ENCODE peak calls at places on chromosomes 12 and 14, in eight cellular contexts. One of them, this sample, is unnamed.

GRCh38 chr12:50642035-50642451 is 121.9 kb upstream of the ATF1 start:
- DNase-seq in lung: no peak
- DNase-seq in brain microvascular endothelial cell: peak
- DNase-seq in neuronal stem cell: no peak
- DNase-seq in activated gamma-delta T cell treated with Interleukin-2 at 50 U/mL for 16 hours: no peak
- DNase-seq in mesenteric fat pad: no peak
- DNase-seq in germinal center: no peak
- DNase-seq in ovary: no peak
- DNase-seq in this sample: no peak

GRCh38 chr12:3061129-3061857 is 15.9 kb upstream of the TSPAN9 start:
- DNase-seq in ovary: no peak
- DNase-seq in neuronal stem cell: no peak
- DNase-seq in germinal center: no peak
- DNase-seq in activated gamma-delta T cell treated with Interleukin-2 at 50 U/mL for 16 hours: no peak
- DNase-seq in lung: no peak
- DNase-seq in mesenteric fat pad: no peak
- DNase-seq in brain microvascular endothelial cell: peak
- DNase-seq in this sample: no peak

GRCh38 chr14:103703433-103704385 is 11.5 kb downstream of the XRCC3 start:
- DNase-seq in mesenteric fat pad: no peak
- DNase-seq in ovary: no peak
- DNase-seq in activated gamma-delta T cell treated with Interleukin-2 at 50 U/mL for 16 hours: no peak
- DNase-seq in brain microvascular endothelial cell: no peak
- DNase-seq in lung: no peak
- DNase-seq in neuronal stem cell: no peak
- DNase-seq in germinal center: no peak
- DNase-seq in this sample: no peak

GRCh38 chr12:25119020-25119419 is 75.9 kb downstream of the DNAI7 start:
- DNase-seq in activated gamma-delta T cell treated with Interleukin-2 at 50 U/mL for 16 hours: no peak
- DNase-seq in mesenteric fat pad: no peak
- DNase-seq in ovary: no peak
- DNase-seq in lung: no peak
- DNase-seq in germinal center: no peak
- DNase-seq in neuronal stem cell: no peak
- DNase-seq in brain microvascular endothelial cell: no peak
- DNase-seq in this sample: no peak

GRCh38 chr12:15322164-15323054 is at the start of gene PTPRO:
- DNase-seq in activated gamma-delta T cell treated with Interleukin-2 at 50 U/mL for 16 hours: no peak
- DNase-seq in lung: no peak
- DNase-seq in brain microvascular endothelial cell: no peak
- DNase-seq in neuronal stem cell: peak
- DNase-seq in germinal center: no peak
- DNase-seq in mesenteric fat pad: no peak
- DNase-seq in ovary: no peak
- DNase-seq in this sample: no peak

GRCh38 chr14:51462182-51462581 is 189.5 kb upstream of the FRMD6 start:
- DNase-seq in ovary: no peak
- DNase-seq in germinal center: no peak
- DNase-seq in mesenteric fat pad: no peak
- DNase-seq in activated gamma-delta T cell treated with Interleukin-2 at 50 U/mL for 16 hours: no peak
- DNase-seq in neuronal stem cell: no peak
- DNase-seq in lung: no peak
- DNase-seq in brain microvascular endothelial cell: no peak
- DNase-seq in this sample: no peak

GRCh38 chr14:45199246-45199645 is 53.8 kb downstream of the MIS18BP1 start:
- DNase-seq in brain microvascular endothelial cell: peak
- DNase-seq in activated gamma-delta T cell treated with Interleukin-2 at 50 U/mL for 16 hours: no peak
- DNase-seq in mesenteric fat pad: no peak
- DNase-seq in ovary: no peak
- DNase-seq in lung: no peak
- DNase-seq in neuronal stem cell: no peak
- DNase-seq in germinal center: no peak
- DNase-seq in this sample: no peak

GRCh38 chr12:131896811-131897270 is 2.4 kb downstream of the ULK1 start:
- DNase-seq in mesenteric fat pad: no peak
- DNase-seq in neuronal stem cell: no peak
- DNase-seq in germinal center: no peak
- DNase-seq in lung: no peak
- DNase-seq in activated gamma-delta T cell treated with Interleukin-2 at 50 U/mL for 16 hours: no peak
- DNase-seq in brain microvascular endothelial cell: peak
- DNase-seq in ovary: no peak
- DNase-seq in this sample: peak

GRCh38 chr12:12004524-12004923 is 66.2 kb upstream of the BCL2L14 start:
- DNase-seq in ovary: no peak
- DNase-seq in brain microvascular endothelial cell: no peak
- DNase-seq in mesenteric fat pad: no peak
- DNase-seq in neuronal stem cell: no peak
- DNase-seq in lung: no peak
- DNase-seq in germinal center: no peak
- DNase-seq in activated gamma-delta T cell treated with Interleukin-2 at 50 U/mL for 16 hours: no peak
- DNase-seq in this sample: no peak

GRCh38 chr14:67425603-67426002 is 13.6 kb upstream of the PLEK2 start:
- DNase-seq in brain microvascular endothelial cell: no peak
- DNase-seq in mesenteric fat pad: no peak
- DNase-seq in neuronal stem cell: no peak
- DNase-seq in lung: no peak
- DNase-seq in activated gamma-delta T cell treated with Interleukin-2 at 50 U/mL for 16 hours: no peak
- DNase-seq in germinal center: no peak
- DNase-seq in ovary: no peak
- DNase-seq in this sample: no peak

GRCh38 chr14:105250986-105251385 is 2.7 kb downstream of the BTBD6 start:
- DNase-seq in ovary: no peak
- DNase-seq in mesenteric fat pad: no peak
- DNase-seq in neuronal stem cell: no peak
- DNase-seq in lung: no peak
- DNase-seq in germinal center: no peak
- DNase-seq in activated gamma-delta T cell treated with Interleukin-2 at 50 U/mL for 16 hours: no peak
- DNase-seq in brain microvascular endothelial cell: no peak
- DNase-seq in this sample: no peak

GRCh38 chr12:109591041-109591440 is 17.4 kb downstream of the MVK start:
- DNase-seq in mesenteric fat pad: no peak
- DNase-seq in neuronal stem cell: no peak
- DNase-seq in lung: no peak
- DNase-seq in brain microvascular endothelial cell: no peak
- DNase-seq in activated gamma-delta T cell treated with Interleukin-2 at 50 U/mL for 16 hours: no peak
- DNase-seq in germinal center: no peak
- DNase-seq in ovary: no peak
- DNase-seq in this sample: no peak

GRCh38 chr14:88533203-88533602 is 21.6 kb downstream of the PTPN21 start:
- DNase-seq in activated gamma-delta T cell treated with Interleukin-2 at 50 U/mL for 16 hours: no peak
- DNase-seq in mesenteric fat pad: no peak
- DNase-seq in ovary: no peak
- DNase-seq in lung: no peak
- DNase-seq in brain microvascular endothelial cell: no peak
- DNase-seq in neuronal stem cell: no peak
- DNase-seq in germinal center: no peak
- DNase-seq in this sample: no peak

GRCh38 chr12:111766608-111767361 is at the start of gene ALDH2:
- DNase-seq in lung: peak
- DNase-seq in germinal center: peak
- DNase-seq in activated gamma-delta T cell treated with Interleukin-2 at 50 U/mL for 16 hours: peak
- DNase-seq in brain microvascular endothelial cell: no peak
- DNase-seq in mesenteric fat pad: no peak
- DNase-seq in neuronal stem cell: peak
- DNase-seq in ovary: peak
- DNase-seq in this sample: peak

GRCh38 chr12:46555379-46555778 is 182.8 kb upstream of the SLC38A2 start:
- DNase-seq in activated gamma-delta T cell treated with Interleukin-2 at 50 U/mL for 16 hours: no peak
- DNase-seq in neuronal stem cell: no peak
- DNase-seq in mesenteric fat pad: no peak
- DNase-seq in ovary: no peak
- DNase-seq in germinal center: no peak
- DNase-seq in brain microvascular endothelial cell: peak
- DNase-seq in lung: no peak
- DNase-seq in this sample: no peak

This sample was measured in cardiac septum.